ENCODE peak calls at places on chromosomes 12 and 14, in four cellular contexts. M is H1, C is A549, I is K562. R is an unnamed sample.
A peak's percentile ranks its signal among the peaks of the same experiment; 100 is the strongest.

GRCh38 chr12:63965936-63966602 is 121.6 kb downstream of the SRGAP1 start:
- DNase-seq in M (no peak), C (no peak), I (no peak), R (no peak)

GRCh38 chr12:15404485-15404884 is 82.2 kb downstream of the PTPRO start:
- DNase-seq in M (no peak), C (no peak), I (no peak), R (no peak)

GRCh38 chr14:56342419-56342901 is 224.2 kb downstream of the PELI2 start:
- DNase-seq in M (no peak), C (no peak), I (no peak), R (no peak)

GRCh38 chr14:97385727-97386126 is 588.5 kb downstream of the VRK1 start:
- DNase-seq in M (no peak), C (no peak), I (no peak), R (no peak)

GRCh38 chr12:91613223-91613779 is 430.7 kb upstream of the DCN start:
- DNase-seq in M (no peak), C (no peak), I (no peak), R (no peak)

GRCh38 chr14:102316048-102316745 is 3.3 kb upstream of the ZNF839 start:
- DNase-seq in M (no peak), C (peak; percentile 74), I (peak; percentile 37), R (peak; percentile 44)

GRCh38 chr12:53115112-53115890 is 12.0 kb downstream of the SOAT2 start:
- DNase-seq in M (peak; percentile 38), C (no peak), I (peak; percentile 55), R (no peak)

GRCh38 chr14:106622200-106622745 is 1095.9 kb downstream of the TMEM121 start:
- DNase-seq in M (no peak), C (no peak), I (no peak), R (no peak)

GRCh38 chr14:95233702-95234241 is 76.4 kb upstream of the DICER1 start:
- DNase-seq in M (no peak), C (no peak), I (no peak), R (no peak)

GRCh38 chr12:25368542-25368941 is 117.8 kb upstream of the KRAS start:
- DNase-seq in M (no peak), C (no peak), I (no peak), R (no peak)

GRCh38 chr12:14373202-14373601 is 7.7 kb downstream of the ATF7IP start:
- DNase-seq in M (no peak), C (no peak), I (no peak), R (no peak)

GRCh38 chr14:70955543-70956480 is 48.6 kb downstream of the PCNX1 start:
- DNase-seq in M (no peak), C (peak; percentile 23), I (peak; percentile 22), R (peak; percentile 29)

GRCh38 chr12:27272375-27273028 is 28.4 kb downstream of the STK38L start:
- DNase-seq in M (no peak), C (no peak), I (no peak), R (peak; percentile 43)

GRCh38 chr12:123089125-123089524 is 61.8 kb downstream of the PITPNM2 start:
- DNase-seq in M (no peak), C (no peak), I (peak; percentile 35), R (no peak)

GRCh38 chr12:27970981-27971489 is 1.5 kb downstream of the PTHLH start:
- DNase-seq in M (no peak), C (no peak), I (no peak), R (no peak)

GRCh38 chr12:45231515-45232145 is 15.7 kb downstream of the ANO6 start:
- DNase-seq in M (no peak), C (peak; percentile 48), I (no peak), R (peak; percentile 65)

GRCh38 chr12:111467862-111468245 is 62.1 kb downstream of the SH2B3 start:
- DNase-seq in M (no peak), C (no peak), I (no peak), R (no peak)

GRCh38 chr12:852864-853263 is 96.6 kb downstream of the RAD52 start:
- DNase-seq in M (no peak), C (no peak), I (no peak), R (no peak)

GRCh38 chr12:19220205-19220604 is 90.7 kb downstream of the PLEKHA5 start:
- DNase-seq in M (no peak), C (peak; percentile 20), I (peak; percentile 6), R (no peak)

GRCh38 chr14:92217956-92218355 is 96.2 kb downstream of the CPSF2 start:
- DNase-seq in M (no peak), C (no peak), I (no peak), R (no peak)

GRCh38 chr12:75208851-75209781 is 523 bp downstream of the KCNC2 start:
- DNase-seq in M (no peak), C (peak; percentile 9), I (peak; percentile 6), R (no peak)

GRCh38 chr12:130646690-130647089 is 69.4 kb downstream of the RIMBP2 start:
- DNase-seq in M (no peak), C (no peak), I (no peak), R (no peak)
- TF ChIP-seq RNF2 in M (no peak), C (no peak), I (no peak), R (no peak)

GRCh38 chr12:62581288-62582064 is 114.8 kb downstream of the MON2 start:
- DNase-seq in M (no peak), C (peak; percentile 74), I (peak; percentile 51), R (peak; percentile 28)
- TF ChIP-seq RNF2 in M (no peak), C (no peak), I (no peak), R (no peak)

GRCh38 chr14:21098134-21098891 is at the start of gene ZNF219:
- DNase-seq in M (peak; percentile 54), C (peak; percentile 73), I (peak; percentile 58), R (peak; percentile 74)
- TF ChIP-seq RNF2 in M (no peak), C (no peak), I (no peak), R (no peak)

GRCh38 chr14:49193365-49194050 is 392.7 kb downstream of the RPS29 start:
- DNase-seq in M (no peak), C (no peak), I (no peak), R (no peak)

GRCh38 chr14:49189381-49189780 is 396.8 kb downstream of the RPS29 start:
- DNase-seq in M (no peak), C (no peak), I (no peak), R (no peak)

GRCh38 chr14:49196327-49196726 is 389.9 kb downstream of the RPS29 start:
- DNase-seq in M (no peak), C (no peak), I (no peak), R (no peak)

DNA sequence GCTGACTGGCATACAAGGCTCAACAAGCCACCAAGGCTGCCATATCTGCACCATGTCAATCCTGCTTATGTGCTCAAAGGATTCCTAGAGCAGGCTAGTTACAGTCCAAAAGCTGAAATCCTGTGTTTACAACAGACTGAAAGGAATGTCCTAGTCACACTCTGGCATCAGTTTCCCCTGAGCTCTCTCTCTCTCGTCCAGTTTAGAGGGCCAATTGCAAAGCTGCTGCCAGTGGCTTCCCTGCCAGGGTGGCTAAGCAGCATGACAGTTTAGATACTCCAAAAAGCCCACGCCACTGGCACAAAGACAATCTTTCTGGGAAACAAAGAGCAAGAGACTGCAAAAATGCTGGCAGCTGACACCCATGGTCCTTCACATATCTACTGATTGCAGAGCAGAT is 392.1 kb downstream of the RPS29 start:
- DNase-seq in M (no peak), C (no peak), I (no peak), R (no peak)
- TF ChIP-seq RNF2 in M (no peak), C (no peak), I (no peak), R (no peak)

DNA sequence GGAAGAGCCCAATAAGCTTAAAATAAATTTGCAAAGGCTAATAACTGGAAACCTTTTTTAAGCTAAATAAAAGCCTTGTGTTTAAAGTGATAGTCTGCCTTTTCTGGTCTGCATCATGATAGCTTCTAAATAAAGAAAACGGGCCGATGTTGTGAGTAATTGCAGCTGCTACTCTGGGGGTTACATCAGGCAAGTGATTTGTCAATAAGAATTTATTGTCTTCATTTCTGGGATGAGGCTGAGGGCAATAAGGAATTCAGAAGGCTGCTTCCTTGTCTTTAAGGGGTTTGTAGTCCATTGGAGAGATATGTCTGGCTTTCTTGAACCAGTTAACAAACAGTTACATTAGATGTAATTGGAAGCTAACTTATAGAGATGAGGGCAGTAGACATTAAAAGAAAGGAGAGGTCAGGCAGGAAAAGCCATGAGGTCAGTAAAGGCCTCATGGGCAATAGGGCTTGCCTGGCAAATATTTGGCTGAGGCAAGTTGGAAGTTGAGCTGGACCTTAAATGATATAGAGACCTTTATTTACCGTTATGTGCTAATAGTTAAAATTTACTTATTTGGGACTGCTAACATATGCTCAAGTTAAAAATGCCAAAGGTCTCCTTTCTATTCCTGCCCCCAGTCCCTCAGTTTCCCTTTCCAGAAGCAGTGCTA is 85.0 kb downstream of the CRADD start:
- DNase-seq in M (no peak), C (no peak), I (peak; percentile 29), R (no peak)
- TF ChIP-seq RNF2 in M (no peak), C (no peak), I (no peak), R (no peak)

GRCh38 chr14:74507796-74508195 is 14.2 kb downstream of the ISCA2 start:
- DNase-seq in M (no peak), C (no peak), I (no peak), R (no peak)
- TF ChIP-seq RNF2 in M (no peak), C (no peak), I (no peak), R (no peak)

DNA sequence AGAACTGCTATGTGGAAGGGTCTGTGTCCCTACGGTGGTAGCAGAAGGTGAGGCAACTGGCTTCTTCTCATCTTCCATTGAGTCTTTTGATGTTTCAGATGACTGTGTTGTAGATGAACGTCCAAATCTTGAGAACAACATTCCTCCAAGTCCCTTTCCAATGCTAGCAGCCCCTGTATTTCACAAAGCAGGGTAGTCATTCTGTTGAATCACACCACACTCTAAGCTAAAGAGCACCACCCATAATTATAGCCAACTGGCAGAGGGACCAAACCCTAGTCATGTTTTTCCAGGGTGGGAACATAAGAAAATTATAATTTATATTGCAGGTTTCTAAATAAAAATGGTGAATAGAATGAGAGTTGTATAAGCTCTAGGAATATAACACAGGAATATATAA is 98.7 kb downstream of the DDHD1 start:
- DNase-seq in M (no peak), C (no peak), I (no peak), R (no peak)
- TF ChIP-seq RNF2 in M (no peak), C (no peak), I (no peak), R (no peak)

R was measured in HepG2.